ENCODE peak calls at places on chromosomes 13 and 19, in ten cellular contexts. One of them, this sample, is unnamed.
A peak's percentile ranks its signal among the peaks of the same experiment; 100 is the strongest.

GRCh38 chr13:44307255-44307654 is 66.4 kb upstream of the SERP2 start:
- DNase-seq in suprapubic skin: no peak
- DNase-seq in GM23338: no peak
- DNase-seq in lower leg skin: no peak
- DNase-seq in HepG2: no peak
- DNase-seq in Peyer's patch: no peak
- DNase-seq in SK-N-SH: no peak
- DNase-seq in cardiac muscle cell: no peak
- DNase-seq in fibroblast of pulmonary artery: no peak
- DNase-seq in AG04449: no peak
- DNase-seq in this sample: no peak

GRCh38 chr13:40442191-40442590 is 224.2 kb downstream of the FOXO1 start:
- DNase-seq in GM23338: no peak
- DNase-seq in lower leg skin: no peak
- DNase-seq in SK-N-SH: no peak
- DNase-seq in HepG2: no peak
- DNase-seq in cardiac muscle cell: peak; percentile 32
- DNase-seq in AG04449: no peak
- DNase-seq in suprapubic skin: no peak
- DNase-seq in fibroblast of pulmonary artery: no peak
- DNase-seq in Peyer's patch: no peak
- DNase-seq in this sample: no peak

GRCh38 chr13:51714663-51715168 is 89.2 kb downstream of the DHRS12 start:
- DNase-seq in GM23338: no peak
- DNase-seq in Peyer's patch: no peak
- DNase-seq in SK-N-SH: no peak
- DNase-seq in lower leg skin: no peak
- DNase-seq in fibroblast of pulmonary artery: peak; percentile 34
- DNase-seq in cardiac muscle cell: no peak
- DNase-seq in HepG2: no peak
- DNase-seq in AG04449: peak; percentile 44
- DNase-seq in suprapubic skin: no peak
- DNase-seq in this sample: peak; percentile 44

GRCh38 chr19:16334421-16334820 is 9.8 kb downstream of the KLF2 start:
- DNase-seq in AG04449: no peak
- DNase-seq in GM23338: no peak
- DNase-seq in fibroblast of pulmonary artery: no peak
- DNase-seq in Peyer's patch: no peak
- DNase-seq in cardiac muscle cell: no peak
- DNase-seq in SK-N-SH: no peak
- DNase-seq in suprapubic skin: no peak
- DNase-seq in HepG2: no peak
- DNase-seq in lower leg skin: no peak
- DNase-seq in this sample: no peak

GRCh38 chr13:24161010-24161775 is 673 bp downstream of the SPATA13 start:
- DNase-seq in cardiac muscle cell: no peak
- DNase-seq in SK-N-SH: peak; percentile 65
- DNase-seq in lower leg skin: peak; percentile 88
- DNase-seq in HepG2: peak; percentile 55
- DNase-seq in fibroblast of pulmonary artery: no peak
- DNase-seq in GM23338: peak; percentile 52
- DNase-seq in Peyer's patch: peak; percentile 18
- DNase-seq in AG04449: no peak
- DNase-seq in suprapubic skin: peak; percentile 73
- DNase-seq in this sample: no peak

GRCh38 chr13:89967701-89968100 is 1379.8 kb upstream of the MIR17HG start:
- DNase-seq in lower leg skin: no peak
- DNase-seq in AG04449: no peak
- DNase-seq in HepG2: no peak
- DNase-seq in Peyer's patch: no peak
- DNase-seq in fibroblast of pulmonary artery: no peak
- DNase-seq in GM23338: no peak
- DNase-seq in cardiac muscle cell: no peak
- DNase-seq in suprapubic skin: no peak
- DNase-seq in SK-N-SH: no peak
- DNase-seq in this sample: no peak

GRCh38 chr19:2266183-2266993 is 10.2 kb upstream of the JSRP1 start:
- DNase-seq in fibroblast of pulmonary artery: peak; percentile 82
- DNase-seq in SK-N-SH: peak; percentile 46
- DNase-seq in lower leg skin: peak; percentile 97
- DNase-seq in Peyer's patch: peak; percentile 91
- DNase-seq in AG04449: no peak
- DNase-seq in cardiac muscle cell: peak; percentile 91
- DNase-seq in GM23338: no peak
- DNase-seq in suprapubic skin: peak; percentile 90
- DNase-seq in HepG2: peak; percentile 58
- DNase-seq in this sample: peak; percentile 34

GRCh38 chr19:31378404-31378803 is 29.2 kb upstream of the TSHZ3 start:
- DNase-seq in lower leg skin: no peak
- DNase-seq in cardiac muscle cell: peak; percentile 97
- DNase-seq in fibroblast of pulmonary artery: peak; percentile 95
- DNase-seq in SK-N-SH: peak; percentile 75
- DNase-seq in Peyer's patch: no peak
- DNase-seq in GM23338: no peak
- DNase-seq in suprapubic skin: no peak
- DNase-seq in AG04449: peak; percentile 81
- DNase-seq in HepG2: peak; percentile 4
- DNase-seq in this sample: peak; percentile 84

GRCh38 chr19:22422220-22422619 is at the start of gene ZNF98:
- DNase-seq in Peyer's patch: no peak
- DNase-seq in GM23338: no peak
- DNase-seq in fibroblast of pulmonary artery: peak; percentile 0
- DNase-seq in AG04449: no peak
- DNase-seq in SK-N-SH: no peak
- DNase-seq in lower leg skin: no peak
- DNase-seq in cardiac muscle cell: peak; percentile 7
- DNase-seq in HepG2: no peak
- DNase-seq in suprapubic skin: no peak
- DNase-seq in this sample: no peak

GRCh38 chr19:22421797-22422196 is 349 bp downstream of the ZNF98 start:
- DNase-seq in cardiac muscle cell: no peak
- DNase-seq in HepG2: no peak
- DNase-seq in SK-N-SH: no peak
- DNase-seq in suprapubic skin: no peak
- DNase-seq in AG04449: no peak
- DNase-seq in Peyer's patch: no peak
- DNase-seq in lower leg skin: no peak
- DNase-seq in fibroblast of pulmonary artery: no peak
- DNase-seq in GM23338: no peak
- DNase-seq in this sample: no peak

GRCh38 chr19:22426901-22427300 is 4.8 kb upstream of the ZNF98 start:
- DNase-seq in cardiac muscle cell: no peak
- DNase-seq in fibroblast of pulmonary artery: no peak
- DNase-seq in Peyer's patch: no peak
- DNase-seq in lower leg skin: no peak
- DNase-seq in GM23338: no peak
- DNase-seq in AG04449: no peak
- DNase-seq in HepG2: no peak
- DNase-seq in suprapubic skin: no peak
- DNase-seq in SK-N-SH: no peak
- DNase-seq in this sample: no peak

GRCh38 chr19:22428299-22428913 is 6.3 kb upstream of the ZNF98 start:
- DNase-seq in GM23338: no peak
- DNase-seq in cardiac muscle cell: no peak
- DNase-seq in suprapubic skin: no peak
- DNase-seq in lower leg skin: no peak
- DNase-seq in AG04449: no peak
- DNase-seq in Peyer's patch: no peak
- DNase-seq in SK-N-SH: no peak
- DNase-seq in fibroblast of pulmonary artery: no peak
- DNase-seq in HepG2: no peak
- DNase-seq in this sample: no peak

DNA sequence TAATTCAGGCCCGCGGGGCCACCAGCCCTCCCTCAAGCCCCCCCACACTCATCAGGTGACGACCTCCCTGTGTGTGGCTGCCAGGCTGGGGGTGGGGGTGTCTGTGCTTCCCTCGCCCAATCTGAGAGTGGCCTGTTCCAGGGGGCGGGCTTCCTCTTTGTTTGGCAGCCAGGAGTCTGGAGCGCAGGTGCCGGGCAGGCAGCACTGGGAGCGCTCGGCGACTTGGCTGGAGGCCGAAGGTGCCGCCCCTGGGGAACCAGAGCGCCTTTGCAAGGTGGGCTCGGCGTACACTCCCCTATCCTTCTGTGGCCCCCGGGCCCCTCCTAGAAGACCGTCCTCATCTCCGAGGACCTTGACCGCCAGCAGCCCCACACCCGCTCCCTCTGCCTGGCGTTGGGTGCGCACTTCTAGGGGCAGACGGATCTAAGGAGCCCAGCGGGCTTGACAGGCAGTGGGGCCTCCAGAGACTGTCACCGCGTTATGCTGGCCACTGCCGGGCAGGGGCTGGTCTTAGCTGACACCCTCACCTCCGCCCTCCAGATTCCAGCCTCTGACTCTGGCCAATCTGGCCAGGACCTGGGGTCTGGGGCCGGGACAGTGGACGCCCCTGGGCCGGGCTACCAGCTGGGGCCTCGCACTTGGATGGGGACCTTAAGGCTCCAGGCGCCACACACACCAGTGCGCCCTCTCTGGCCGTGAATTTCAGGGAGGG is 5.6 kb upstream of the ZNF98 start:
- DNase-seq in lower leg skin: no peak
- DNase-seq in fibroblast of pulmonary artery: no peak
- DNase-seq in cardiac muscle cell: no peak
- DNase-seq in GM23338: no peak
- DNase-seq in HepG2: no peak
- DNase-seq in SK-N-SH: no peak
- DNase-seq in Peyer's patch: no peak
- DNase-seq in AG04449: no peak
- DNase-seq in suprapubic skin: no peak
- DNase-seq in this sample: no peak
- H3K4me3 ChIP-seq in lower leg skin: no peak overlapping the region
- H3K4me3 ChIP-seq in fibroblast of pulmonary artery: no peak overlapping the region
- H3K4me3 ChIP-seq in cardiac muscle cell: no peak overlapping the region
- H3K4me3 ChIP-seq in GM23338: no peak overlapping the region
- H3K4me3 ChIP-seq in HepG2: no peak overlapping the region
- H3K4me3 ChIP-seq in SK-N-SH: no peak overlapping the region
- H3K4me3 ChIP-seq in Peyer's patch: no peak overlapping the region
- H3K4me3 ChIP-seq in AG04449: no peak overlapping the region
- H3K4me3 ChIP-seq in suprapubic skin: peak overlapping the region; percentile 7
- H3K4me3 ChIP-seq in this sample: no peak overlapping the region

DNA sequence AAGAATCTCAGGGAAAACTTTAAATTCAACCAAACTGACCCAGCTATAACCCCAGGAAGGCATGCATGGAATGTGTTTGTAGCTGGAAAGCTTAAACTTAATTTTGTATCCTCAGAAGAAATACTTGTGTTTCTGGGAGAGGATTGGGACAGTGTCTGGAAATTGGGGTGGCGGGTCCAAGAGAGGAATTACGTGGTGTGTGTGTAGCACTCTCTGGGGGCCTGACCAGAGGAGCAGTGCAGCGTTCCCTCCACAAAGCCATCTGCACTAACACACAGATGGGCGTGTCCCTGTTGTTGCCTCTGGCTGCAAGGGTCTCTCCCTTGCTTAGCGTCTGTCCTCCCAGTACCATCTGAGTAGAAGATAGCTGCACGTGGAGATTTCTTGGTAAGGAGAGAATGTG is 6.4 kb downstream of the GARRE1 start:
- DNase-seq in GM23338: peak; percentile 40
- DNase-seq in SK-N-SH: no peak
- DNase-seq in AG04449: no peak
- DNase-seq in lower leg skin: no peak
- DNase-seq in fibroblast of pulmonary artery: peak; percentile 42
- DNase-seq in cardiac muscle cell: peak; percentile 62
- DNase-seq in Peyer's patch: no peak
- DNase-seq in suprapubic skin: peak; percentile 37
- DNase-seq in HepG2: no peak
- DNase-seq in this sample: no peak
- H3K4me3 ChIP-seq in GM23338: no peak overlapping the region
- H3K4me3 ChIP-seq in SK-N-SH: no peak overlapping the region
- H3K4me3 ChIP-seq in AG04449: no peak overlapping the region
- H3K4me3 ChIP-seq in lower leg skin: no peak overlapping the region
- H3K4me3 ChIP-seq in fibroblast of pulmonary artery: no peak overlapping the region
- H3K4me3 ChIP-seq in cardiac muscle cell: no peak overlapping the region
- H3K4me3 ChIP-seq in Peyer's patch: no peak overlapping the region
- H3K4me3 ChIP-seq in suprapubic skin: no peak overlapping the region
- H3K4me3 ChIP-seq in HepG2: no peak overlapping the region
- H3K4me3 ChIP-seq in this sample: peak overlapping the region; percentile 39

GRCh38 chr19:638901-639250 is 803 bp upstream of the FGF22 start:
- DNase-seq in SK-N-SH: no peak
- DNase-seq in Peyer's patch: no peak
- DNase-seq in HepG2: no peak
- DNase-seq in suprapubic skin: no peak
- DNase-seq in cardiac muscle cell: no peak
- DNase-seq in lower leg skin: no peak
- DNase-seq in GM23338: no peak
- DNase-seq in AG04449: no peak
- DNase-seq in fibroblast of pulmonary artery: no peak
- DNase-seq in this sample: no peak

GRCh38 chr19:640606-641170 is 1.0 kb downstream of the FGF22 start:
- DNase-seq in GM23338: no peak
- DNase-seq in cardiac muscle cell: no peak
- DNase-seq in AG04449: no peak
- DNase-seq in fibroblast of pulmonary artery: no peak
- DNase-seq in lower leg skin: no peak
- DNase-seq in Peyer's patch: no peak
- DNase-seq in HepG2: no peak
- DNase-seq in suprapubic skin: no peak
- DNase-seq in SK-N-SH: no peak
- DNase-seq in this sample: no peak

GRCh38 chr19:639251-640155 is at the start of gene FGF22:
- DNase-seq in HepG2: peak; percentile 44
- DNase-seq in AG04449: no peak
- DNase-seq in cardiac muscle cell: peak; percentile 91
- DNase-seq in lower leg skin: peak; percentile 99
- DNase-seq in SK-N-SH: peak; percentile 100
- DNase-seq in suprapubic skin: peak; percentile 95
- DNase-seq in fibroblast of pulmonary artery: peak; percentile 81
- DNase-seq in Peyer's patch: peak; percentile 95
- DNase-seq in GM23338: peak; percentile 96
- DNase-seq in this sample: peak; percentile 30

GRCh38 chr19:641702-642101 is 2.0 kb downstream of the FGF22 start:
- DNase-seq in GM23338: no peak
- DNase-seq in suprapubic skin: no peak
- DNase-seq in Peyer's patch: no peak
- DNase-seq in AG04449: no peak
- DNase-seq in SK-N-SH: no peak
- DNase-seq in HepG2: no peak
- DNase-seq in lower leg skin: no peak
- DNase-seq in cardiac muscle cell: no peak
- DNase-seq in fibroblast of pulmonary artery: no peak
- DNase-seq in this sample: no peak

DNA sequence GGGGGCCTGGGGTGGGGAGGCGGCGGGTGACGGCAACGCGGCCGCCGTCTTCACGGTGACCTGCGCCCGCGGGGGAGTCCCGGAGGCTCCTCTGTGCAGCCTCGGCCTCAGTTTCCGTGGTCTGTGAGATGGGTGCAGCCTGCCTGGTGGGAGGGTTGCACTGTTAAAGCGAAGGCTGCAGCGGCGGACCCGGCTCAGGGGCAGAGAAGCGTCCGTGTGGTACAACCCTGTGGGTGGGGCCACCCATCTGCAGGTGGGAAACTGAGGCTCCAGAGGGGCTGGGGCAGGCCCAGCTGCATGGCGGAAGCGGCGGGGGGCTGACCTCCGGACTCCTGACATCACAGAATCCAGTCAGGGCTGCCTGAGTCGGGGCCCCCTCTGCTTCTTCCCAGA is 473 bp downstream of the FGF22 start:
- DNase-seq in AG04449: no peak
- DNase-seq in SK-N-SH: no peak
- DNase-seq in suprapubic skin: no peak
- DNase-seq in GM23338: no peak
- DNase-seq in lower leg skin: no peak
- DNase-seq in fibroblast of pulmonary artery: no peak
- DNase-seq in Peyer's patch: no peak
- DNase-seq in cardiac muscle cell: no peak
- DNase-seq in HepG2: no peak
- DNase-seq in this sample: no peak
- H3K4me3 ChIP-seq in AG04449: peak overlapping the region; percentile 43
- H3K4me3 ChIP-seq in SK-N-SH: peak overlapping the region; percentile 44
- H3K4me3 ChIP-seq in suprapubic skin: peak overlapping the region; percentile 51
- H3K4me3 ChIP-seq in GM23338: peak overlapping the region; percentile 52
- H3K4me3 ChIP-seq in lower leg skin: no peak overlapping the region
- H3K4me3 ChIP-seq in fibroblast of pulmonary artery: peak overlapping the region; percentile 28
- H3K4me3 ChIP-seq in Peyer's patch: peak overlapping the region; percentile 57
- H3K4me3 ChIP-seq in cardiac muscle cell: peak overlapping the region; percentile 33
- H3K4me3 ChIP-seq in HepG2: peak overlapping the region; percentile 16
- H3K4me3 ChIP-seq in this sample: peak overlapping the region; percentile 48

GRCh38 chr19:36745870-36746269 is 26.7 kb downstream of the ZNF850 start:
- DNase-seq in suprapubic skin: no peak
- DNase-seq in GM23338: no peak
- DNase-seq in AG04449: no peak
- DNase-seq in lower leg skin: no peak
- DNase-seq in fibroblast of pulmonary artery: no peak
- DNase-seq in cardiac muscle cell: no peak
- DNase-seq in Peyer's patch: no peak
- DNase-seq in HepG2: no peak
- DNase-seq in SK-N-SH: no peak
- DNase-seq in this sample: no peak

GRCh38 chr19:36747750-36748149 is 24.9 kb downstream of the ZNF850 start:
- DNase-seq in fibroblast of pulmonary artery: no peak
- DNase-seq in lower leg skin: no peak
- DNase-seq in cardiac muscle cell: no peak
- DNase-seq in SK-N-SH: no peak
- DNase-seq in suprapubic skin: no peak
- DNase-seq in HepG2: no peak
- DNase-seq in AG04449: no peak
- DNase-seq in GM23338: no peak
- DNase-seq in Peyer's patch: no peak
- DNase-seq in this sample: no peak

GRCh38 chr19:36750066-36750691 is 22.4 kb downstream of the ZNF850 start:
- DNase-seq in HepG2: no peak
- DNase-seq in cardiac muscle cell: no peak
- DNase-seq in SK-N-SH: no peak
- DNase-seq in AG04449: no peak
- DNase-seq in Peyer's patch: no peak
- DNase-seq in fibroblast of pulmonary artery: no peak
- DNase-seq in GM23338: no peak
- DNase-seq in suprapubic skin: no peak
- DNase-seq in lower leg skin: no peak
- DNase-seq in this sample: no peak

GRCh38 chr19:36748431-36749275 is 24.0 kb downstream of the ZNF850 start:
- DNase-seq in lower leg skin: no peak
- DNase-seq in Peyer's patch: no peak
- DNase-seq in SK-N-SH: no peak
- DNase-seq in AG04449: no peak
- DNase-seq in suprapubic skin: no peak
- DNase-seq in cardiac muscle cell: no peak
- DNase-seq in HepG2: no peak
- DNase-seq in fibroblast of pulmonary artery: no peak
- DNase-seq in GM23338: peak; percentile 26
- DNase-seq in this sample: no peak
- H3K4me3 ChIP-seq in lower leg skin: no peak overlapping the region
- H3K4me3 ChIP-seq in Peyer's patch: no peak overlapping the region
- H3K4me3 ChIP-seq in SK-N-SH: no peak overlapping the region
- H3K4me3 ChIP-seq in AG04449: no peak overlapping the region
- H3K4me3 ChIP-seq in suprapubic skin: no peak overlapping the region
- H3K4me3 ChIP-seq in cardiac muscle cell: no peak overlapping the region
- H3K4me3 ChIP-seq in HepG2: no peak overlapping the region
- H3K4me3 ChIP-seq in fibroblast of pulmonary artery: no peak overlapping the region
- H3K4me3 ChIP-seq in GM23338: peak overlapping the region; percentile 36
- H3K4me3 ChIP-seq in this sample: no peak overlapping the region

This sample was measured in AG04450.